ENCODE peak calls at places on chromosome 11, in nine cellular contexts. A is Panc1; I is small intestine; P is pancreas; K is osteoblast; F is GM23338; R is OCI-LY7; O is psoas muscle; Y is CD4-positive, alpha-beta memory T cell. C is an unnamed sample.

GRCh38 chr11:10900686-10901415 is 43.0 kb upstream of the ZBED5 start:
- DNase-seq in Y (no peak), I (no peak), A (no peak), P (no peak), R (no peak), F (no peak), O (peak), K (peak), C (peak)

GRCh38 chr11:120817131-120817530 is 206.8 kb upstream of the TBCEL start:
- DNase-seq in F (no peak), P (no peak), Y (no peak), I (no peak), R (no peak), K (no peak), A (no peak), O (no peak), C (no peak)

GRCh38 chr11:110982214-110982613 is 263.3 kb upstream of the POU2AF2 start:
- DNase-seq in R (no peak), Y (no peak), P (no peak), K (no peak), O (no peak), A (no peak), I (no peak), F (no peak), C (no peak)

GRCh38 chr11:68146704-68147474 is 25.7 kb upstream of the CHKA start:
- DNase-seq in R (no peak), F (no peak), I (peak), K (no peak), Y (no peak), P (peak), O (no peak), A (no peak), C (no peak)

GRCh38 chr11:117449111-117449693 is 121.5 kb downstream of the CEP164 start:
- DNase-seq in I (no peak), R (no peak), K (no peak), Y (no peak), O (no peak), F (no peak), P (no peak), A (no peak), C (no peak)

GRCh38 chr11:96464695-96465307 is 75.0 kb downstream of the JRKL start:
- DNase-seq in I (peak), R (peak), F (peak), K (peak), P (no peak), A (peak), Y (peak), O (no peak), C (peak)

GRCh38 chr11:73386026-73386425 is 9.8 kb downstream of the RELT start:
- DNase-seq in R (peak), F (no peak), A (no peak), I (no peak), P (no peak), K (peak), Y (no peak), O (no peak), C (no peak)

GRCh38 chr11:64088159-64089026 is 52.7 kb downstream of the FLRT1 start:
- DNase-seq in A (no peak), K (no peak), I (no peak), P (no peak), Y (no peak), R (peak), F (peak), O (no peak), C (no peak)

GRCh38 chr11:33942954-33943353 is 51.1 kb upstream of the LMO2 start:
- DNase-seq in R (peak), A (no peak), F (no peak), Y (no peak), O (peak), P (no peak), K (peak), I (no peak), C (no peak)

GRCh38 chr11:44923796-44924195 is 26.9 kb downstream of the TP53I11 start:
- DNase-seq in O (no peak), K (no peak), F (no peak), I (no peak), Y (no peak), R (no peak), P (no peak), A (no peak), C (no peak)

GRCh38 chr11:134067486-134067885 is 1.4 kb upstream of the JAM3 start:
- DNase-seq in A (no peak), O (no peak), R (no peak), I (no peak), P (no peak), Y (no peak), F (no peak), K (no peak), C (no peak)

GRCh38 chr11:115721309-115722007 is 217.2 kb upstream of the CADM1 start:
- DNase-seq in I (no peak), Y (no peak), P (no peak), A (no peak), F (no peak), R (no peak), K (no peak), O (no peak), C (no peak)

GRCh38 chr11:117587416-117587815 is 209.6 kb downstream of the DSCAML1 start:
- DNase-seq in Y (no peak), O (no peak), A (no peak), F (no peak), R (no peak), I (no peak), P (no peak), K (no peak), C (no peak)

GRCh38 chr11:47443028-47443700 is 5.8 kb downstream of the RAPSN start:
- DNase-seq in K (peak), A (no peak), F (peak), P (no peak), O (no peak), I (no peak), Y (no peak), R (peak), C (no peak)

GRCh38 chr11:90288207-90288821 is 65.5 kb upstream of the CHORDC1 start:
- DNase-seq in K (no peak), A (peak), Y (no peak), F (peak), R (peak), P (no peak), I (no peak), O (no peak), C (no peak)

GRCh38 chr11:34576331-34576730 is 44.6 kb upstream of the EHF start:
- DNase-seq in F (no peak), R (no peak), Y (no peak), K (no peak), I (no peak), P (no peak), A (no peak), O (no peak), C (no peak)

GRCh38 chr11:64291746-64292457 is 800 bp downstream of the KCNK4 start:
- DNase-seq in A (no peak), P (no peak), F (no peak), O (no peak), I (no peak), K (peak), Y (peak), R (no peak), C (no peak)

GRCh38 chr11:121291896-121292502 is 572 bp upstream of the SC5D start:
- DNase-seq in P (no peak), A (no peak), Y (no peak), O (no peak), I (peak), F (peak), K (no peak), R (peak), C (no peak)

GRCh38 chr11:95363710-95364109 is 132.7 kb upstream of the SESN3 start:
- DNase-seq in P (no peak), Y (no peak), I (no peak), R (no peak), K (no peak), A (no peak), O (no peak), F (peak), C (no peak)

GRCh38 chr11:59283825-59284772 is 71.4 kb upstream of the MPEG1 start:
- DNase-seq in Y (peak), R (peak), A (peak), I (peak), K (no peak), P (no peak), F (peak), O (no peak), C (no peak)

GRCh38 chr11:63737718-63738117 is 30.9 kb downstream of the ZFTA start:
- DNase-seq in Y (no peak), K (no peak), A (no peak), P (no peak), O (no peak), R (no peak), I (no peak), F (no peak), C (no peak)

GRCh38 chr11:77081976-77082836 is 15.4 kb downstream of the CAPN5 start:
- DNase-seq in A (no peak), O (peak), K (peak), I (no peak), P (peak), Y (peak), F (no peak), R (no peak), C (no peak)

GRCh38 chr11:110295487-110296225 is 758 bp downstream of the RDX start:
- DNase-seq in F (peak), O (peak), R (peak), A (no peak), P (peak), K (peak), I (peak), Y (peak), C (no peak)

GRCh38 chr11:116541460-116541859 is 231.3 kb downstream of the BUD13 start:
- DNase-seq in K (no peak), R (no peak), I (no peak), P (no peak), A (no peak), O (no peak), Y (no peak), F (no peak), C (no peak)

GRCh38 chr11:27926981-27927481 is 180.9 kb downstream of the KIF18A start:
- DNase-seq in I (no peak), F (no peak), O (no peak), P (no peak), R (no peak), Y (no peak), K (no peak), A (no peak), C (no peak)

GRCh38 chr11:118437736-118438125 is 1.4 kb downstream of the KMT2A start:
- DNase-seq in F (peak), P (peak), A (no peak), I (peak), K (no peak), R (peak), O (no peak), Y (peak), C (no peak)

GRCh38 chr11:66047541-66048365 is 1.2 kb downstream of the GAL3ST3 start:
- DNase-seq in A (no peak), P (no peak), Y (no peak), I (no peak), K (peak), F (no peak), R (no peak), O (no peak), C (no peak)

GRCh38 chr11:66046901-66047300 is 2.1 kb downstream of the GAL3ST3 start:
- DNase-seq in K (no peak), P (no peak), F (no peak), R (no peak), O (no peak), Y (no peak), A (no peak), I (no peak), C (no peak)

GRCh38 chr11:66050581-66051231 is 1.5 kb upstream of the SF3B2 start:
- DNase-seq in Y (no peak), I (no peak), A (no peak), R (no peak), F (peak), O (no peak), P (no peak), K (peak), C (no peak)

GRCh38 chr11:66051371-66051765 is 796 bp upstream of the SF3B2 start:
- DNase-seq in O (no peak), I (no peak), P (no peak), R (no peak), K (peak), F (no peak), Y (no peak), A (no peak), C (no peak)

DNA sequence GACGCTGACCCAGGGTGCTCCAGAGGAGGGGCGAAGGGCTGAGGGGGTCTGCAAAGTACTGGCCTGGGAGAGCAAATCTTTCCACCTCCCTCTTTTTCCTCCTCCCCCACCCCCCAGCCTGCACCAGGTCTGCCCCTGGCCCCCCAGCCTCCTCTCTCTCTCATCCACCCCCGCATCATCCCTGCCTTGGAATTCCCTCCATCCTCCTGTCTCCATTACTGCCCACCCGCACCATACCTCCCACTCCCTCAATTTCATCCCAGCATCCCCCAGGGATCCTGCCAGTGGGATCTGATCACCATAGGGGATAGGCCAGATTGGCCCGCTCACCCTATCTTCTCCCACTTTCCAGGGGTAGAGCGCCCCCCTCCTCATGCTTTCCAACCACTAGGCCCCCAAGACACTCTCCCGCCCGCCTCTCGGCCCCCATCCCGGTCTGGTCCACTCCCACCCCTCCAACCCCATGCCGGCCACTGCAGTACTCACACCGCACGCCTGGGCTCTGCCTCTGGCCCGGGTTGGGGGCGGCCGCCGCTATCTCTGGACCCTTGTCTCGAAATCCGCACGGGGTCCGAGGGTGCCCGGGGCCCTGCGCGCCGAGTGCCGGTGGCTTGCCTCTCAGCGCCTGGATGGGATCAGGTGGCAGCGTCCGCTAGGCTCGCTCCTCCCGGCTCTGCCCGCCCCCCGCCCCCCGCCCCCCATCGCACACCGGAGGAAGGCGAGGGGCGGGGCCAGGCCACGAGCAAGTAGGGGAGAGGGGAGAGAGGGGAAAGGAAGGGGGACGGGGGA is at the start of gene GAL3ST3:
- DNase-seq in P (no peak), Y (no peak), K (peak), A (no peak), O (no peak), R (no peak), F (peak), I (no peak), C (no peak)
- H3K27ac ChIP-seq in P (no peak), Y (no peak), K (no peak), A (no peak), O (no peak), R (no peak), F (no peak), I (no peak), C (no peak)

GRCh38 chr11:1360181-1360834 is 29.4 kb upstream of the BRSK2 start:
- DNase-seq in P (no peak), F (no peak), R (no peak), O (no peak), A (no peak), Y (no peak), I (no peak), K (no peak), C (no peak)

GRCh38 chr11:1356007-1356435 is 33.7 kb upstream of the BRSK2 start:
- DNase-seq in F (no peak), O (no peak), K (peak), Y (no peak), A (no peak), R (no peak), P (no peak), I (peak), C (no peak)

GRCh38 chr11:1359556-1359955 is 30.2 kb upstream of the BRSK2 start:
- DNase-seq in I (no peak), R (no peak), K (peak), Y (no peak), O (no peak), P (no peak), A (no peak), F (no peak), C (no peak)

GRCh38 chr11:1356478-1356960 is 33.2 kb upstream of the BRSK2 start:
- DNase-seq in A (no peak), Y (no peak), P (no peak), K (no peak), R (no peak), F (no peak), I (no peak), O (no peak), C (no peak)

GRCh38 chr11:1358286-1358685 is 31.4 kb upstream of the BRSK2 start:
- DNase-seq in Y (no peak), I (no peak), R (no peak), P (no peak), A (no peak), F (no peak), K (no peak), O (no peak), C (no peak)
- H3K27ac ChIP-seq in Y (no peak), I (no peak), R (no peak), P (no peak), A (peak), F (no peak), K (no peak), O (no peak), C (no peak)

GRCh38 chr11:122310701-122311100 is 194.7 kb upstream of the BLID start:
- DNase-seq in A (no peak), I (no peak), P (no peak), F (no peak), Y (no peak), O (no peak), R (no peak), K (no peak), C (no peak)

GRCh38 chr11:122306776-122307479 is 190.9 kb upstream of the BLID start:
- DNase-seq in Y (no peak), R (no peak), F (peak), K (no peak), A (no peak), P (no peak), O (no peak), I (no peak), C (no peak)

GRCh38 chr11:122307480-122308085 is 191.6 kb upstream of the BLID start:
- DNase-seq in O (no peak), K (no peak), F (no peak), R (no peak), Y (no peak), I (no peak), P (no peak), A (no peak), C (no peak)

GRCh38 chr11:122309262-122309925 is 193.4 kb upstream of the BLID start:
- DNase-seq in A (no peak), K (no peak), O (no peak), R (no peak), P (no peak), Y (no peak), F (no peak), I (no peak), C (no peak)

DNA sequence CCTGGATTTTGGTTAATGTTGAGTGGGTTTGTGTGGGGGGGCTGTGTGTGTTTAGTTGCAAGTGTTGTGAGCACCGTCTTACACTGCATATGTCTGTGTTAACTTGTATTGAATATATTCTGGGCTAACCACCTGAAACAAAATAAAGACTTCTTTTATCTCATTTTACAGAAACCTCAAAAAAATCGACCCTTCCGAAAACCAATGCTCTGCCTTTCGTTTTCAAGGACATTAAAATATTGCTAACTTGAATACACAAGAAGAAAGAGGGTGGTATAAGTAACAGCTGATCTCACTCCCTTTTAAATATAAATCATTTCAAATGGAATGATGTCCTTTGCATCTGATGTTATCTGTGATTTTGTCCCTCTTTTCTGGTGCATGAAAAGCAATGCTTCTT is 192.3 kb upstream of the BLID start:
- DNase-seq in R (no peak), O (no peak), Y (no peak), P (no peak), K (no peak), I (no peak), A (no peak), F (no peak), C (no peak)
- H3K27ac ChIP-seq in R (no peak), O (peak), Y (no peak), P (no peak), K (no peak), I (no peak), A (no peak), F (no peak), C (no peak)

DNA sequence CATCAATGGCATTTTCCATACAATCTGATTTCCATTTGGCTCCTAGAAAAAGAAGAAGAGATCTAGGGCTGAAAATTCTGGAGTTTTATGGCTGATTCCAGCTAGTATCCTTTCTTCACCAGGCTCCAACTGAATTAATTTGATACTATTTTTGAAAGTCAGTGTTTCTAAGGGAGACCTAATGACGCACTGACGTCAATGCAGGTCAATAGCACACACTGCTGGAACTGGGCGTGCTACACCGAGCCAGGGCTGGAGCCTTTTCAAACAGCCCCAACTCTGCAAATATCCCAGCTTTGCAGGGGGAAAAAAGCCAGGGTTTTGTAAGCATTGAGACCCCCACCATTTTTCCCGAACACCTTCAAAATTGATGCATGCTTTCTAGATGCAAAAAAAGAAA is 124.7 kb upstream of the HSD17B12 start:
- DNase-seq in Y (no peak), R (no peak), I (peak), K (no peak), A (no peak), F (no peak), P (peak), O (no peak), C (no peak)
- H3K27ac ChIP-seq in Y (no peak), R (no peak), I (no peak), K (no peak), A (no peak), F (no peak), P (no peak), O (no peak), C (no peak)

C was measured in epithelial cell of prostate.